ENCODE peak calls at places on chromosome 6, in eight cellular contexts. One of them, this sample, is unnamed.

GRCh38 chr6:91560409-91560808 is 973.5 kb upstream of the MAP3K7 start:
- DNase-seq in T-helper 1 cell: no peak
- DNase-seq in WERI-Rb-1: no peak
- DNase-seq in T-helper 2 cell: no peak
- DNase-seq in NCI-H446 treated with DMSO at 0.1 percent for 48 hours: no peak
- DNase-seq in stimulated activated CD8-positive, alpha-beta memory T cell treated with anti-CD3 and anti-CD28 coated beads, Interleukin-12 subunit alpha, Interleukin-12 subunit beta, amount 100 ng/mL, for 4 hours: no peak
- DNase-seq in astrocyte: no peak
- DNase-seq in heart right ventricle: no peak
- DNase-seq in this sample: no peak

GRCh38 chr6:163494279-163494727 is 79.8 kb downstream of the QKI start:
- DNase-seq in T-helper 1 cell: no peak
- DNase-seq in WERI-Rb-1: no peak
- DNase-seq in T-helper 2 cell: no peak
- DNase-seq in NCI-H446 treated with DMSO at 0.1 percent for 48 hours: no peak
- DNase-seq in stimulated activated CD8-positive, alpha-beta memory T cell treated with anti-CD3 and anti-CD28 coated beads, Interleukin-12 subunit alpha, Interleukin-12 subunit beta, amount 100 ng/mL, for 4 hours: no peak
- DNase-seq in astrocyte: peak; percentile 23
- DNase-seq in heart right ventricle: no peak
- DNase-seq in this sample: no peak

GRCh38 chr6:90274481-90275030 is 22.1 kb downstream of the BACH2 start:
- DNase-seq in T-helper 1 cell: peak; percentile 77
- DNase-seq in WERI-Rb-1: no peak
- DNase-seq in T-helper 2 cell: peak; percentile 98
- DNase-seq in NCI-H446 treated with DMSO at 0.1 percent for 48 hours: no peak
- DNase-seq in stimulated activated CD8-positive, alpha-beta memory T cell treated with anti-CD3 and anti-CD28 coated beads, Interleukin-12 subunit alpha, Interleukin-12 subunit beta, amount 100 ng/mL, for 4 hours: peak; percentile 76
- DNase-seq in astrocyte: no peak
- DNase-seq in heart right ventricle: no peak
- DNase-seq in this sample: no peak

GRCh38 chr6:1608976-1609661 is 596 bp upstream of the FOXC1 start:
- DNase-seq in T-helper 1 cell: no peak
- DNase-seq in WERI-Rb-1: peak; percentile 46
- DNase-seq in T-helper 2 cell: no peak
- DNase-seq in NCI-H446 treated with DMSO at 0.1 percent for 48 hours: no peak
- DNase-seq in stimulated activated CD8-positive, alpha-beta memory T cell treated with anti-CD3 and anti-CD28 coated beads, Interleukin-12 subunit alpha, Interleukin-12 subunit beta, amount 100 ng/mL, for 4 hours: no peak
- DNase-seq in astrocyte: no peak
- DNase-seq in heart right ventricle: no peak
- DNase-seq in this sample: no peak

GRCh38 chr6:71965404-71965803 is 79.1 kb downstream of the RIMS1 start:
- DNase-seq in T-helper 1 cell: no peak
- DNase-seq in WERI-Rb-1: no peak
- DNase-seq in T-helper 2 cell: no peak
- DNase-seq in NCI-H446 treated with DMSO at 0.1 percent for 48 hours: peak; percentile 37
- DNase-seq in stimulated activated CD8-positive, alpha-beta memory T cell treated with anti-CD3 and anti-CD28 coated beads, Interleukin-12 subunit alpha, Interleukin-12 subunit beta, amount 100 ng/mL, for 4 hours: no peak
- DNase-seq in astrocyte: no peak
- DNase-seq in heart right ventricle: no peak
- DNase-seq in this sample: no peak

GRCh38 chr6:125753218-125753936 is 3.9 kb downstream of the HEY2 start:
- DNase-seq in T-helper 1 cell: no peak
- DNase-seq in WERI-Rb-1: no peak
- DNase-seq in T-helper 2 cell: peak; percentile 26
- DNase-seq in NCI-H446 treated with DMSO at 0.1 percent for 48 hours: peak; percentile 3
- DNase-seq in stimulated activated CD8-positive, alpha-beta memory T cell treated with anti-CD3 and anti-CD28 coated beads, Interleukin-12 subunit alpha, Interleukin-12 subunit beta, amount 100 ng/mL, for 4 hours: no peak
- DNase-seq in astrocyte: no peak
- DNase-seq in heart right ventricle: no peak
- DNase-seq in this sample: no peak

GRCh38 chr6:52361945-52362442 is at the start of gene PAQR8:
- DNase-seq in T-helper 1 cell: peak; percentile 64
- DNase-seq in WERI-Rb-1: peak; percentile 84
- DNase-seq in T-helper 2 cell: peak; percentile 90
- DNase-seq in NCI-H446 treated with DMSO at 0.1 percent for 48 hours: peak; percentile 20
- DNase-seq in stimulated activated CD8-positive, alpha-beta memory T cell treated with anti-CD3 and anti-CD28 coated beads, Interleukin-12 subunit alpha, Interleukin-12 subunit beta, amount 100 ng/mL, for 4 hours: peak; percentile 79
- DNase-seq in astrocyte: peak; percentile 39
- DNase-seq in heart right ventricle: peak; percentile 71
- DNase-seq in this sample: peak; percentile 69

GRCh38 chr6:47097092-47097945 is 55.2 kb upstream of the ADGRF1 start:
- DNase-seq in T-helper 1 cell: no peak
- DNase-seq in WERI-Rb-1: peak; percentile 88
- DNase-seq in T-helper 2 cell: peak; percentile 44
- DNase-seq in NCI-H446 treated with DMSO at 0.1 percent for 48 hours: peak; percentile 21
- DNase-seq in stimulated activated CD8-positive, alpha-beta memory T cell treated with anti-CD3 and anti-CD28 coated beads, Interleukin-12 subunit alpha, Interleukin-12 subunit beta, amount 100 ng/mL, for 4 hours: no peak
- DNase-seq in astrocyte: peak; percentile 57
- DNase-seq in heart right ventricle: peak; percentile 75
- DNase-seq in this sample: peak; percentile 16

GRCh38 chr6:86152546-86152945 is 509.9 kb upstream of the SYNCRIP start:
- DNase-seq in T-helper 1 cell: no peak
- DNase-seq in WERI-Rb-1: no peak
- DNase-seq in T-helper 2 cell: no peak
- DNase-seq in NCI-H446 treated with DMSO at 0.1 percent for 48 hours: no peak
- DNase-seq in stimulated activated CD8-positive, alpha-beta memory T cell treated with anti-CD3 and anti-CD28 coated beads, Interleukin-12 subunit alpha, Interleukin-12 subunit beta, amount 100 ng/mL, for 4 hours: no peak
- DNase-seq in astrocyte: no peak
- DNase-seq in heart right ventricle: no peak
- DNase-seq in this sample: no peak

GRCh38 chr6:53497905-53498304 is 47.0 kb downstream of the GCLC start:
- DNase-seq in T-helper 1 cell: no peak
- DNase-seq in WERI-Rb-1: no peak
- DNase-seq in T-helper 2 cell: no peak
- DNase-seq in NCI-H446 treated with DMSO at 0.1 percent for 48 hours: no peak
- DNase-seq in stimulated activated CD8-positive, alpha-beta memory T cell treated with anti-CD3 and anti-CD28 coated beads, Interleukin-12 subunit alpha, Interleukin-12 subunit beta, amount 100 ng/mL, for 4 hours: no peak
- DNase-seq in astrocyte: no peak
- DNase-seq in heart right ventricle: no peak
- DNase-seq in this sample: no peak

GRCh38 chr6:165922309-165922794 is 245.3 kb downstream of the TBXT start:
- DNase-seq in T-helper 1 cell: no peak
- DNase-seq in WERI-Rb-1: no peak
- DNase-seq in T-helper 2 cell: no peak
- DNase-seq in NCI-H446 treated with DMSO at 0.1 percent for 48 hours: no peak
- DNase-seq in stimulated activated CD8-positive, alpha-beta memory T cell treated with anti-CD3 and anti-CD28 coated beads, Interleukin-12 subunit alpha, Interleukin-12 subunit beta, amount 100 ng/mL, for 4 hours: no peak
- DNase-seq in astrocyte: peak; percentile 16
- DNase-seq in heart right ventricle: no peak
- DNase-seq in this sample: no peak

GRCh38 chr6:2848851-2849250 is 7.2 kb upstream of the SERPINB1 start:
- DNase-seq in T-helper 1 cell: no peak
- DNase-seq in WERI-Rb-1: no peak
- DNase-seq in T-helper 2 cell: peak; percentile 91
- DNase-seq in NCI-H446 treated with DMSO at 0.1 percent for 48 hours: no peak
- DNase-seq in stimulated activated CD8-positive, alpha-beta memory T cell treated with anti-CD3 and anti-CD28 coated beads, Interleukin-12 subunit alpha, Interleukin-12 subunit beta, amount 100 ng/mL, for 4 hours: no peak
- DNase-seq in astrocyte: no peak
- DNase-seq in heart right ventricle: no peak
- DNase-seq in this sample: no peak

GRCh38 chr6:21461844-21462518 is 131.6 kb upstream of the SOX4 start:
- DNase-seq in T-helper 1 cell: no peak
- DNase-seq in WERI-Rb-1: no peak
- DNase-seq in T-helper 2 cell: no peak
- DNase-seq in NCI-H446 treated with DMSO at 0.1 percent for 48 hours: no peak
- DNase-seq in stimulated activated CD8-positive, alpha-beta memory T cell treated with anti-CD3 and anti-CD28 coated beads, Interleukin-12 subunit alpha, Interleukin-12 subunit beta, amount 100 ng/mL, for 4 hours: no peak
- DNase-seq in astrocyte: no peak
- DNase-seq in heart right ventricle: no peak
- DNase-seq in this sample: no peak

GRCh38 chr6:1378224-1379025 is 11.0 kb upstream of the FOXF2 start:
- DNase-seq in T-helper 1 cell: no peak
- DNase-seq in WERI-Rb-1: no peak
- DNase-seq in T-helper 2 cell: no peak
- DNase-seq in NCI-H446 treated with DMSO at 0.1 percent for 48 hours: no peak
- DNase-seq in stimulated activated CD8-positive, alpha-beta memory T cell treated with anti-CD3 and anti-CD28 coated beads, Interleukin-12 subunit alpha, Interleukin-12 subunit beta, amount 100 ng/mL, for 4 hours: no peak
- DNase-seq in astrocyte: no peak
- DNase-seq in heart right ventricle: no peak
- DNase-seq in this sample: no peak

GRCh38 chr6:113995632-113996031 is 24.7 kb upstream of the HDAC2 start:
- DNase-seq in T-helper 1 cell: no peak
- DNase-seq in WERI-Rb-1: peak; percentile 59
- DNase-seq in T-helper 2 cell: peak; percentile 19
- DNase-seq in NCI-H446 treated with DMSO at 0.1 percent for 48 hours: peak; percentile 84
- DNase-seq in stimulated activated CD8-positive, alpha-beta memory T cell treated with anti-CD3 and anti-CD28 coated beads, Interleukin-12 subunit alpha, Interleukin-12 subunit beta, amount 100 ng/mL, for 4 hours: no peak
- DNase-seq in astrocyte: peak; percentile 98
- DNase-seq in heart right ventricle: peak; percentile 41
- DNase-seq in this sample: peak; percentile 68

GRCh38 chr6:134035823-134036296 is 16.6 kb downstream of the SLC2A12 start:
- DNase-seq in T-helper 1 cell: no peak
- DNase-seq in WERI-Rb-1: no peak
- DNase-seq in T-helper 2 cell: peak; percentile 28
- DNase-seq in NCI-H446 treated with DMSO at 0.1 percent for 48 hours: peak; percentile 61
- DNase-seq in stimulated activated CD8-positive, alpha-beta memory T cell treated with anti-CD3 and anti-CD28 coated beads, Interleukin-12 subunit alpha, Interleukin-12 subunit beta, amount 100 ng/mL, for 4 hours: no peak
- DNase-seq in astrocyte: peak; percentile 91
- DNase-seq in heart right ventricle: no peak
- DNase-seq in this sample: peak; percentile 24

GRCh38 chr6:142013286-142013685 is 119.4 kb upstream of the GJE1 start:
- DNase-seq in T-helper 1 cell: no peak
- DNase-seq in WERI-Rb-1: no peak
- DNase-seq in T-helper 2 cell: peak; percentile 17
- DNase-seq in NCI-H446 treated with DMSO at 0.1 percent for 48 hours: no peak
- DNase-seq in stimulated activated CD8-positive, alpha-beta memory T cell treated with anti-CD3 and anti-CD28 coated beads, Interleukin-12 subunit alpha, Interleukin-12 subunit beta, amount 100 ng/mL, for 4 hours: no peak
- DNase-seq in astrocyte: peak; percentile 93
- DNase-seq in heart right ventricle: no peak
- DNase-seq in this sample: no peak

GRCh38 chr6:6643398-6643797 is 54.9 kb downstream of the LY86 start:
- DNase-seq in T-helper 1 cell: no peak
- DNase-seq in WERI-Rb-1: no peak
- DNase-seq in T-helper 2 cell: peak; percentile 87
- DNase-seq in NCI-H446 treated with DMSO at 0.1 percent for 48 hours: no peak
- DNase-seq in stimulated activated CD8-positive, alpha-beta memory T cell treated with anti-CD3 and anti-CD28 coated beads, Interleukin-12 subunit alpha, Interleukin-12 subunit beta, amount 100 ng/mL, for 4 hours: no peak
- DNase-seq in astrocyte: no peak
- DNase-seq in heart right ventricle: no peak
- DNase-seq in this sample: no peak

GRCh38 chr6:25449774-25450173 is 170.6 kb downstream of the CARMIL1 start:
- DNase-seq in T-helper 1 cell: no peak
- DNase-seq in WERI-Rb-1: no peak
- DNase-seq in T-helper 2 cell: no peak
- DNase-seq in NCI-H446 treated with DMSO at 0.1 percent for 48 hours: peak; percentile 75
- DNase-seq in stimulated activated CD8-positive, alpha-beta memory T cell treated with anti-CD3 and anti-CD28 coated beads, Interleukin-12 subunit alpha, Interleukin-12 subunit beta, amount 100 ng/mL, for 4 hours: no peak
- DNase-seq in astrocyte: no peak
- DNase-seq in heart right ventricle: no peak
- DNase-seq in this sample: no peak

This sample was measured in substantia nigra.